ENCODE peak calls at places on chromosomes 2 and 18, in seven cellular contexts. H is GM12891, L is K562, B is HepG2, E is H1, P is GM12878, W is SK-N-SH. V is an unnamed sample.

GRCh38 chr2:191635333-191636234 is 42.4 kb upstream of the NABP1 start:
- DNase-seq in E (no peak), P (no peak), L (no peak), H (no peak), B (peak), W (no peak), V (no peak)

GRCh38 chr2:86074256-86074655 is 31.4 kb downstream of the POLR1A start:
- DNase-seq in B (no peak), H (no peak), W (no peak), E (no peak), L (no peak), P (no peak), V (no peak)

GRCh38 chr2:239167766-239168444 is 232.9 kb downstream of the HDAC4 start:
- DNase-seq in E (no peak), W (no peak), P (no peak), H (no peak), B (no peak), L (no peak), V (no peak)

GRCh38 chr2:148887349-148888002 is 12.4 kb downstream of the KIF5C start:
- DNase-seq in L (no peak), E (no peak), B (no peak), H (no peak), W (no peak), P (no peak), V (no peak)

GRCh38 chr2:228845162-228845910 is 425.8 kb downstream of the PID1 start:
- DNase-seq in L (no peak), W (no peak), P (no peak), H (no peak), E (no peak), B (no peak), V (no peak)

GRCh38 chr2:168316073-168316440 is 68.7 kb upstream of the STK39 start:
- DNase-seq in W (no peak), B (no peak), L (no peak), H (no peak), E (no peak), P (no peak), V (no peak)

GRCh38 chr2:8249191-8249590 is 432.7 kb upstream of the ID2 start:
- DNase-seq in B (no peak), E (no peak), L (no peak), H (no peak), W (no peak), P (no peak), V (no peak)

GRCh38 chr2:101518470-101519172 is 43.7 kb upstream of the RFX8 start:
- DNase-seq in H (no peak), P (no peak), B (peak), E (no peak), L (peak), W (peak), V (no peak)

GRCh38 chr2:146278881-146279280 is 1565.9 kb upstream of the ACVR2A start:
- DNase-seq in B (no peak), W (no peak), P (no peak), L (no peak), E (no peak), H (no peak), V (no peak)

GRCh38 chr2:236889081-236889780 is 196.5 kb upstream of the COPS8 start:
- DNase-seq in L (no peak), B (no peak), W (no peak), P (no peak), E (no peak), H (no peak), V (no peak)

GRCh38 chr2:132581917-132582316 is 88.1 kb downstream of the LYPD1 start:
- DNase-seq in B (no peak), E (no peak), P (no peak), L (no peak), W (no peak), H (no peak), V (no peak)

GRCh38 chr2:205775091-205775876 is 93.0 kb downstream of the NRP2 start:
- DNase-seq in H (no peak), B (no peak), E (no peak), L (no peak), W (peak), P (no peak), V (no peak)

GRCh38 chr2:231563378-231563961 is 29.2 kb upstream of the TEX44 start:
- DNase-seq in E (peak), L (peak), P (no peak), W (peak), B (peak), H (peak), V (peak)

GRCh38 chr2:9380702-9381628 is 42.4 kb downstream of the ITGB1BP1 start:
- DNase-seq in W (no peak), L (no peak), H (no peak), P (no peak), B (peak), E (no peak), V (no peak)

GRCh38 chr2:214395040-214395439 is 15.8 kb upstream of the VWC2L start:
- DNase-seq in P (no peak), H (no peak), L (no peak), E (no peak), W (no peak), B (no peak), V (no peak)

GRCh38 chr2:196479350-196479749 is 160.2 kb upstream of the CCDC150 start:
- DNase-seq in H (no peak), E (no peak), L (no peak), B (no peak), P (no peak), W (no peak), V (no peak)

GRCh38 chr2:241000831-241001321 is 2.5 kb downstream of the SNED1 start:
- DNase-seq in E (no peak), L (no peak), H (no peak), P (no peak), B (no peak), W (no peak), V (no peak)

GRCh38 chr18:64167408-64167807 is 18.5 kb upstream of the LINC00305 start:
- DNase-seq in B (no peak), H (no peak), W (no peak), L (no peak), E (no peak), P (no peak), V (no peak)

GRCh38 chr2:128784626-128785306 is 466.1 kb upstream of the HS6ST1 start:
- DNase-seq in P (no peak), W (no peak), L (no peak), E (no peak), B (no peak), H (no peak), V (no peak)

GRCh38 chr18:13216092-13216582 is 2.4 kb upstream of the LDLRAD4 start:
- DNase-seq in B (peak), P (peak), E (peak), W (peak), H (no peak), L (peak), V (no peak)

GRCh38 chr2:44168684-44169154 is at the start of gene PPM1B:
- DNase-seq in H (peak), W (peak), L (peak), P (no peak), B (no peak), E (peak), V (peak)

GRCh38 chr2:156689945-156690344 is 253.8 kb downstream of the GPD2 start:
- DNase-seq in E (no peak), B (no peak), H (no peak), W (no peak), L (no peak), P (no peak), V (no peak)

GRCh38 chr2:120710256-120710655 is 25.4 kb upstream of the GLI2 start:
- DNase-seq in L (no peak), H (no peak), P (no peak), W (no peak), E (no peak), B (no peak), V (no peak)

GRCh38 chr2:197705912-197706838 is 1.0 kb downstream of the MARS2 start:
- DNase-seq in B (peak), L (peak), H (no peak), E (no peak), P (no peak), W (peak), V (no peak)

GRCh38 chr2:233791151-233791882 is 13.2 kb downstream of the MROH2A start:
- DNase-seq in L (no peak), H (no peak), E (no peak), W (no peak), P (no peak), B (no peak), V (no peak)

GRCh38 chr2:88811238-88811637 is 119.8 kb downstream of the RPIA start:
- DNase-seq in E (no peak), L (no peak), P (no peak), B (no peak), H (no peak), W (no peak), V (no peak)

GRCh38 chr2:74304332-74305148 is 38.7 kb downstream of the SLC4A5 start:
- DNase-seq in E (no peak), H (no peak), B (no peak), P (no peak), W (no peak), L (peak), V (no peak)

GRCh38 chr2:40955042-40955441 is 503.2 kb upstream of the SLC8A1 start:
- DNase-seq in L (no peak), B (no peak), E (no peak), P (no peak), H (no peak), W (no peak), V (no peak)
- TF ChIP-seq TAF1 in L (no peak), B (no peak), E (no peak), P (no peak), H (no peak), W (no peak), V (no peak)

GRCh38 chr2:171598713-171599319 is 76.5 kb downstream of the CYBRD1 start:
- DNase-seq in H (peak), L (peak), W (peak), E (no peak), P (peak), B (peak), V (peak)
- TF ChIP-seq TAF1 in H (no peak), L (no peak), W (no peak), E (no peak), P (no peak), B (no peak), V (no peak)

GRCh38 chr2:163401481-163401880 is 334.3 kb downstream of the FIGN start:
- DNase-seq in B (no peak), L (no peak), P (no peak), W (no peak), E (no peak), H (no peak), V (no peak)
- TF ChIP-seq TAF1 in B (no peak), L (no peak), P (no peak), W (no peak), E (no peak), H (no peak), V (no peak)

GRCh38 chr2:200484934-200485333 is 24.9 kb downstream of the KCTD18 start:
- DNase-seq in B (no peak), W (no peak), E (no peak), P (no peak), L (no peak), H (no peak), V (no peak)

GRCh38 chr2:200486529-200486928 is 23.3 kb downstream of the KCTD18 start:
- DNase-seq in E (no peak), H (no peak), L (no peak), P (no peak), B (no peak), W (no peak), V (no peak)

GRCh38 chr2:200479617-200480292 is 30.1 kb downstream of the KCTD18 start:
- DNase-seq in H (no peak), L (no peak), E (no peak), W (no peak), P (no peak), B (peak), V (no peak)

GRCh38 chr2:200482194-200482593 is 27.7 kb downstream of the KCTD18 start:
- DNase-seq in P (no peak), H (no peak), L (no peak), B (peak), W (peak), E (no peak), V (no peak)

DNA sequence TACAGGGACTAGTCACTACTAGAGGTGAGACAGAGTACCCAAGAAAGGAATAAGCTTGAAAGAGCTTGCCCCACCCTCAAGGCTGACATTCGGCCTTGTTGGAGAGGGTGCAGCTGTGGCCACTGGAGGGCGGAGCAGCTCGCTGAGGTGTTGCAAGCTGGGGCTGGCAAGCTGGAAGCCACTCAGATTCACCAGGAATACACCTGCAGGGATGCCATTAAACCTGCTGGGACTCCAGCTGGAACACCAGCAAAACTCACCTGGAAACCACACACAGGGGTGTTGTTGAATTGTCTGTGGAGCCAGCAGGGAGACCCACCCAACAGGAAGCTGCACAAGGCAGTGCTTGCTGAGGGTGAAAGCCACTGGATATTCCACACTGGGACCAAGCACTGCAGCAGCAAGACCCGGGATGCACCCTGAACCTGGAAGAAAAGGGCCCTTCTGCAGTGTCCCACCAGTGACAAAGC is 26.1 kb downstream of the KCTD18 start:
- DNase-seq in L (peak), P (no peak), B (peak), W (peak), E (peak), H (peak), V (peak)
- TF ChIP-seq TAF1 in L (no peak), P (no peak), B (no peak), W (no peak), E (no peak), H (no peak), V (no peak)

GRCh38 chr2:48530033-48530804 is at the start of gene STON1:
- DNase-seq in B (no peak), W (peak), H (peak), E (no peak), P (no peak), L (peak), V (peak)
- TF ChIP-seq TAF1 in B (no peak), W (no peak), H (no peak), E (no peak), P (no peak), L (no peak), V (no peak)

GRCh38 chr2:105748564-105748963 is 3.9 kb downstream of the NCK2 start:
- DNase-seq in P (no peak), B (no peak), E (no peak), H (no peak), L (no peak), W (no peak), V (no peak)

GRCh38 chr2:105747254-105747909 is 2.7 kb downstream of the NCK2 start:
- DNase-seq in W (no peak), P (no peak), L (no peak), H (no peak), B (no peak), E (no peak), V (no peak)

GRCh38 chr2:105749583-105750399 is 5.1 kb downstream of the NCK2 start:
- DNase-seq in P (no peak), E (no peak), L (no peak), W (no peak), H (no peak), B (no peak), V (no peak)

GRCh38 chr2:105746177-105747080 is 1.7 kb downstream of the NCK2 start:
- DNase-seq in H (peak), E (no peak), L (peak), P (peak), W (peak), B (peak), V (peak)

GRCh38 chr2:105747997-105748396 is 3.3 kb downstream of the NCK2 start:
- DNase-seq in H (no peak), E (no peak), W (no peak), L (no peak), P (no peak), B (no peak), V (no peak)
- TF ChIP-seq TAF1 in H (no peak), E (no peak), W (no peak), L (no peak), P (no peak), B (no peak), V (no peak)

GRCh38 chr2:144801766-144802165 is 281.8 kb upstream of the ZEB2 start:
- DNase-seq in B (no peak), L (no peak), P (no peak), E (no peak), H (no peak), W (no peak), V (no peak)
- TF ChIP-seq TAF1 in B (no peak), L (no peak), P (no peak), E (no peak), H (no peak), W (no peak), V (no peak)

GRCh38 chr2:111930875-111931274 is 32.5 kb downstream of the MERTK start:
- DNase-seq in B (no peak), L (no peak), P (peak), E (no peak), H (no peak), W (no peak), V (no peak)
- TF ChIP-seq TAF1 in B (no peak), L (no peak), P (no peak), E (no peak), H (no peak), W (no peak), V (no peak)

GRCh38 chr2:207630491-207630890 is 5.3 kb upstream of the METTL21A start:
- DNase-seq in L (no peak), P (no peak), E (no peak), W (no peak), H (no peak), B (no peak), V (no peak)

GRCh38 chr2:207629553-207629952 is 4.4 kb upstream of the METTL21A start:
- DNase-seq in P (no peak), L (no peak), H (no peak), W (no peak), E (no peak), B (no peak), V (no peak)

GRCh38 chr2:207633686-207634085 is 8.5 kb upstream of the METTL21A start:
- DNase-seq in E (no peak), P (no peak), B (no peak), H (no peak), W (no peak), L (no peak), V (no peak)

GRCh38 chr2:207635468-207636200 is 10.4 kb upstream of the METTL21A start:
- DNase-seq in L (peak), B (no peak), P (no peak), W (no peak), H (no peak), E (no peak), V (no peak)

DNA sequence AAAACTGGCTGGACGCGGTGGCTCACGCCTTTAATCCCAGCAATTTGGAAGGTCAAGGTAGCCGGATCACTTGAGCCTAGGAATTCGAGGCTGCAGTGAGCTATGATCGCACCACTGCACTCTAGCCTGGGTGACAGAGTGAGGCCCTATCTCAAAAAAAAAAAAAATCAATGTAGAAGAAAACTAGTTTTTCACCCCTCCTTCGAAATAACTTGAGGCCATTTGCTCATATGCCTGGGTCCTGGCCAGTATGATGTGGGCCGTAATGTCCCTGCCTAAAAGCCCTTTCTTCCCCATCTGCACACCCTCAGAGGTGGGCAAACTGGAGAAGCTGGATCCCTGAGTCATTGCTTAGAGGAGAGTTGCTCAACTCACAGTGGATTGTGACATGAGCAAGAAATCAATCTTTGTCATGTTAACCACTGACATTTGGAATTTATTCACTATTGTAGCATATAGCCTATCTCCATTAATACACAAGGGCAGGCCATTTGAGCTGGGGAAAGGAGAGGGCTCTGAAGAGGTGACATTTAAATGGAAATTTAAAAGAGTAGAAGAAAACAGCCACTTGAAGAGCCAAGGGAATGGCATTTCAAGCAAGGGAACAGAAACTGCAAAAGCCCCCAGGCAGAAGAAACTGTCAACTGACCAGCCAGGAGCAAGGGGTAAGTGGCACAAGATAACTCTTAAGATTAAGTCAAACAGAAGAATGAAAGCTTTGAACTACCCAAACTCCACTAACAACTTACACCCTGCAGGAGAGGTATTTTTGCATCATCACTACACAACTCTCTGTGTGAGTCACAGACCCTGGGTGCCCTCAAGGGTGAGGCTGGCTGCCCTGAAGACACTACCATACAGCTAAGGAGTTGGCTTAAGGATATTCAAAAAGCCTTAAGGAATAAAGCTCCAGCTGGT is 7.6 kb upstream of the METTL21A start:
- DNase-seq in L (peak), E (no peak), H (no peak), W (no peak), B (peak), P (no peak), V (no peak)
- TF ChIP-seq TAF1 in L (no peak), E (no peak), H (no peak), W (no peak), B (no peak), P (no peak), V (no peak)

GRCh38 chr2:190283783-190284182 is 35.8 kb downstream of the HIBCH start:
- DNase-seq in H (no peak), P (no peak), L (no peak), E (no peak), W (no peak), B (no peak), V (no peak)
- TF ChIP-seq TAF1 in H (no peak), P (no peak), L (no peak), E (no peak), W (no peak), B (no peak), V (no peak)

V was measured in GM12892.